ENCODE peak calls at places on chromosomes 7 and 10, in eight cellular contexts. V is sigmoid colon, F is transverse colon, O is HCT116, P is H1, H is K562, R is esophagus muscularis mucosa, T is stomach. A is an unnamed sample.

GRCh38 chr7:82323806-82324205 is 119.8 kb downstream of the CACNA2D1 start:
- DNase-seq in P (no peak), V (no peak), R (no peak), F (no peak), H (no peak), O (no peak), T (no peak), A (no peak)

GRCh38 chr7:113561446-113561845 is 357.4 kb downstream of the PPP1R3A start:
- DNase-seq in T (no peak), R (no peak), V (no peak), O (no peak), H (no peak), P (no peak), F (no peak), A (no peak)

GRCh38 chr10:88853155-88853554 is 1.5 kb upstream of the ANKRD22 start:
- DNase-seq in T (no peak), R (no peak), O (no peak), P (no peak), H (no peak), V (no peak), F (no peak), A (no peak)

GRCh38 chr7:1675673-1676549 is 5.8 kb downstream of the ELFN1 start:
- DNase-seq in R (no peak), O (no peak), F (no peak), T (no peak), V (peak; percentile 62), H (no peak), P (no peak), A (no peak)

GRCh38 chr10:101725296-101725695 is 30.3 kb upstream of the FBXW4 start:
- DNase-seq in H (no peak), F (no peak), O (no peak), T (no peak), V (no peak), R (no peak), P (no peak), A (no peak)

GRCh38 chr10:36488579-36488978 is 636.8 kb upstream of the ANKRD30A start:
- DNase-seq in F (no peak), H (no peak), T (no peak), O (no peak), V (no peak), P (no peak), R (no peak), A (no peak)

GRCh38 chr7:55308186-55308929 is 56.8 kb upstream of the LANCL2 start:
- DNase-seq in O (no peak), F (no peak), R (no peak), H (no peak), T (no peak), P (no peak), V (no peak), A (no peak)

GRCh38 chr7:10100572-10100971 is 873.1 kb upstream of the PHF14 start:
- DNase-seq in H (no peak), P (no peak), R (no peak), F (no peak), T (no peak), V (no peak), O (no peak), A (no peak)

GRCh38 chr7:1940402-1940786 is 270.3 kb downstream of the ELFN1 start:
- DNase-seq in V (peak; percentile 78), O (no peak), R (no peak), T (peak; percentile 67), H (peak; percentile 58), F (peak; percentile 79), P (no peak), A (peak; percentile 93)

GRCh38 chr7:149721084-149721601 is 52.2 kb downstream of the ZNF467 start:
- DNase-seq in F (no peak), T (no peak), R (no peak), V (peak; percentile 58), P (no peak), H (no peak), O (no peak), A (no peak)

GRCh38 chr7:49396194-49396593 is 377.2 kb upstream of the VWC2 start:
- DNase-seq in H (no peak), F (no peak), T (no peak), P (no peak), R (no peak), V (no peak), O (no peak), A (no peak)

GRCh38 chr7:19026888-19027287 is 90.5 kb downstream of the TWIST1 start:
- DNase-seq in V (no peak), P (no peak), H (no peak), O (no peak), R (no peak), T (no peak), F (no peak), A (no peak)

GRCh38 chr7:3455826-3456444 is 154.9 kb downstream of the SDK1 start:
- DNase-seq in R (no peak), T (no peak), H (no peak), P (no peak), V (no peak), O (no peak), F (no peak), A (no peak)

GRCh38 chr7:127832592-127832991 is 180.6 kb downstream of the SND1 start:
- DNase-seq in O (no peak), V (no peak), F (no peak), T (no peak), H (no peak), P (no peak), R (no peak), A (no peak)

GRCh38 chr7:21767300-21767900 is 178.3 kb downstream of the CDCA7L start:
- DNase-seq in P (peak; percentile 73), O (peak; percentile 91), H (peak; percentile 37), R (no peak), V (no peak), T (peak; percentile 50), F (peak; percentile 24), A (no peak)

GRCh38 chr7:130840599-130840998 is 106.6 kb upstream of the KLF14 start:
- DNase-seq in P (no peak), T (no peak), O (no peak), F (no peak), V (no peak), R (no peak), H (no peak), A (no peak)

GRCh38 chr10:5625992-5626777 is 40.2 kb downstream of the ASB13 start:
- DNase-seq in R (no peak), V (no peak), H (no peak), F (no peak), O (no peak), T (peak; percentile 87), P (no peak), A (no peak)

GRCh38 chr7:66105263-66105748 is 9.3 kb upstream of the CRCP start:
- DNase-seq in V (no peak), T (no peak), R (no peak), O (no peak), H (no peak), F (no peak), P (no peak), A (no peak)
- TF ChIP-seq POLR2A in V (no peak), T (no peak), R (no peak), O (no peak), H (no peak), F (no peak), P (no peak), A (no peak)

DNA sequence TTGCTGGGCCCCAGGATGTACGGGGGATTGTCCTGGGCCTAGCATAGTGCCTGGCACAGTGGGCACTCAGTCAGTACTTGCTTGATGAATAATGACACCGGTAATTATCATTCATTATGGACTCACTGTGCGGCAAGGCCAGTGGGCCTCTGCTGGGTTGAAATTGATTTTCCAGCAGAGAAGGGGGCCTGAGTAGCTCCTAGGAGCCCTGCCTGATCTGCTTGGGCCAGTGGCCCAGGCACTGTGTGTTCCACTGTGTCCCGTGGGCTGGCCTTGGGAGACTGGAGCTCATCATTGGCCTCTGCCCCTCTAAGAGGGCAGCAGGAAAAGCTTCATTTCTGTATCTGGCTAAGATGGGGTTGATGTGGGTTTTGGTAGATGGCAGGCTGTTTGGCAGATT is 1.4 kb downstream of the CHST3 start:
- DNase-seq in T (no peak), R (no peak), P (no peak), F (no peak), O (no peak), H (no peak), V (peak; percentile 74), A (no peak)
- TF ChIP-seq POLR2AphosphoS5 in T (no peak), R (no peak), P (no peak), F (no peak), O (no peak), H (no peak), V (peak; percentile 58), A (no peak)

GRCh38 chr7:90210925-90211324 is 615 bp upstream of the STEAP2 start:
- DNase-seq in F (no peak), P (no peak), V (no peak), T (no peak), O (no peak), R (no peak), H (no peak), A (no peak)

GRCh38 chr7:90210475-90210874 is 1.1 kb upstream of the STEAP2 start:
- DNase-seq in F (no peak), T (no peak), V (no peak), O (no peak), R (no peak), P (no peak), H (no peak), A (no peak)

GRCh38 chr7:90212149-90212495 is 582 bp downstream of the STEAP2 start:
- DNase-seq in H (no peak), O (no peak), T (no peak), P (no peak), F (no peak), R (no peak), V (peak; percentile 62), A (no peak)

GRCh38 chr7:90209776-90210175 is 1.8 kb upstream of the STEAP2 start:
- DNase-seq in H (no peak), P (no peak), O (no peak), T (no peak), F (no peak), R (no peak), V (no peak), A (no peak)

GRCh38 chr7:90211391-90212148 is at the start of gene STEAP2:
- DNase-seq in P (peak; percentile 86), R (peak; percentile 96), H (peak; percentile 13), F (peak; percentile 89), O (peak; percentile 82), T (peak; percentile 90), V (peak; percentile 98), A (peak; percentile 27)
- TF ChIP-seq POLR2A in P (peak; percentile 63), R (peak; percentile 52), H (no peak), F (peak; percentile 80), O (no peak), T (no peak), V (peak; percentile 15), A (no peak)

GRCh38 chr10:103204353-103205255 is 11.5 kb upstream of the NT5C2 start:
- DNase-seq in F (no peak), H (no peak), R (no peak), O (no peak), P (peak; percentile 90), T (no peak), V (no peak), A (no peak)

GRCh38 chr10:103203466-103203865 is 10.4 kb upstream of the NT5C2 start:
- DNase-seq in F (no peak), P (no peak), V (no peak), R (no peak), T (no peak), O (no peak), H (no peak), A (no peak)

GRCh38 chr10:103198648-103199047 is 5.6 kb upstream of the NT5C2 start:
- DNase-seq in R (no peak), F (no peak), T (no peak), P (no peak), V (no peak), H (no peak), O (no peak), A (no peak)

GRCh38 chr10:103199498-103199897 is 6.4 kb upstream of the NT5C2 start:
- DNase-seq in R (no peak), O (no peak), V (no peak), F (no peak), T (no peak), H (no peak), P (no peak), A (no peak)

GRCh38 chr10:103202319-103202718 is 9.2 kb upstream of the NT5C2 start:
- DNase-seq in V (no peak), T (no peak), P (no peak), O (no peak), H (no peak), R (no peak), F (no peak), A (no peak)
- TF ChIP-seq POLR2AphosphoS5 in V (no peak), T (no peak), P (no peak), O (no peak), H (no peak), R (no peak), F (no peak), A (no peak)